ENCODE peak calls at places on chromosomes 13 and 19, in seven cellular contexts. A is lower lobe of right lung, K is body of pancreas, P is left ventricle myocardium inferior, Z is heart left ventricle, D is A549, M is cardiac muscle cell. N is an unnamed sample.

GRCh38 chr13:56736966-56737365 is 403.8 kb upstream of the PRR20A start:
- DNase-seq in A (no peak), D (no peak), M (no peak), K (no peak), P (no peak), Z (no peak), N (no peak)

GRCh38 chr19:23764781-23765180 is 6.1 kb upstream of the ZNF681 start:
- DNase-seq in D (no peak), M (no peak), P (no peak), A (no peak), Z (no peak), K (no peak), N (no peak)

GRCh38 chr13:50428183-50428877 is 413.1 kb downstream of the KCNRG start:
- DNase-seq in Z (no peak), M (no peak), P (no peak), K (no peak), A (no peak), D (no peak), N (no peak)

GRCh38 chr19:49574206-49574755 is 6.1 kb downstream of the NOSIP start:
- DNase-seq in D (no peak), P (no peak), M (no peak), A (no peak), Z (no peak), K (no peak), N (no peak)

GRCh38 chr19:7417671-7418324 is 69.1 kb downstream of the ARHGEF18 start:
- DNase-seq in M (no peak), A (no peak), P (no peak), K (no peak), D (no peak), Z (no peak), N (no peak)

GRCh38 chr19:48868196-48868886 is at the start of gene PLEKHA4:
- DNase-seq in Z (peak; percentile 81), A (peak; percentile 58), M (peak; percentile 71), K (peak; percentile 39), P (peak; percentile 86), D (no peak), N (no peak)

GRCh38 chr13:45068036-45069001 is 52.0 kb upstream of the GTF2F2 start:
- DNase-seq in K (no peak), M (no peak), D (no peak), P (no peak), A (no peak), Z (no peak), N (no peak)

GRCh38 chr13:113750554-113751399 is 8.2 kb upstream of the TMEM255B start:
- DNase-seq in A (no peak), M (no peak), Z (no peak), P (no peak), K (no peak), D (no peak), N (no peak)

GRCh38 chr13:21399741-21400140 is 59.4 kb downstream of the ZDHHC20 start:
- DNase-seq in K (no peak), P (no peak), A (no peak), M (peak; percentile 22), Z (no peak), D (no peak), N (no peak)

GRCh38 chr13:113411216-113412023 is 41.9 kb downstream of the ADPRHL1 start:
- DNase-seq in K (no peak), A (peak; percentile 37), Z (peak; percentile 67), M (peak; percentile 74), P (peak; percentile 79), D (peak; percentile 49), N (peak; percentile 71)

GRCh38 chr19:860481-861098 is 1.1 kb downstream of the CFD start:
- DNase-seq in D (peak; percentile 75), M (peak; percentile 76), A (peak; percentile 85), P (peak; percentile 76), K (peak; percentile 54), Z (no peak), N (no peak)
- H3K4me1 ChIP-seq in D (peaks cover 19% of the 10 kb centered on the region), M (no peaks in the 10 kb centered on the region), A (peaks cover 22% of the 10 kb centered on the region), P (peaks cover 32% of the 10 kb centered on the region), K (peaks cover 27% of the 10 kb centered on the region), Z (peaks cover 30% of the 10 kb centered on the region), N (peaks cover 11% of the 10 kb centered on the region)

GRCh38 chr13:47168086-47168485 is 271.2 kb upstream of the HTR2A start:
- DNase-seq in K (no peak), P (no peak), Z (no peak), A (no peak), M (peak; percentile 57), D (no peak), N (no peak)
- H3K4me3 ChIP-seq in K (no peak overlapping the region), P (no peak overlapping the region), Z (no peak overlapping the region), A (no peak overlapping the region), M (no peak overlapping the region), D (no peak overlapping the region), N (no peak overlapping the region)

DNA sequence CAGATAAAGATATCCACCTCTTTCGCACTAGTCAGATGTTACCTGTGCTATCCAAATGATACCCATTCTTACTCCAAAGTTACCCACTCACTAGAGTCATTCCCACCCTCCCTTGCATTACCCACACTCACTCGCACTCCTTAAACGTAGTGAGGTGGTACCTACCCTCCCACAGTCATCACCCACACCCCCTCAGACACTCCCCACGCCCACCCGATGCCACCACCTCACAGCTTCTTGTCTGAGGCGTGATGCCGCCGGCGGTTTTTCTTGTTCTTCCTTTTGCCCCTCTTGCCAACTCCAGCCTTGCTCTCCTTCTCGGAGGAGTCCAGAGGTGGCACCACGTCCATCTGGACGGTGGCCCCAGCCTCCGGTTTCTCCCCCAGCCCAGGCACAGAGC is 1.2 kb downstream of the PNMA8C start:
- DNase-seq in K (no peak), Z (no peak), M (no peak), D (no peak), A (peak; percentile 27), P (no peak), N (no peak)
- H3K27ac ChIP-seq in K (no peak overlapping the region), Z (no peak overlapping the region), M (no peak overlapping the region), D (no peak overlapping the region), A (no peak overlapping the region), P (no peak overlapping the region), N (peak overlapping the region; percentile 76)

DNA sequence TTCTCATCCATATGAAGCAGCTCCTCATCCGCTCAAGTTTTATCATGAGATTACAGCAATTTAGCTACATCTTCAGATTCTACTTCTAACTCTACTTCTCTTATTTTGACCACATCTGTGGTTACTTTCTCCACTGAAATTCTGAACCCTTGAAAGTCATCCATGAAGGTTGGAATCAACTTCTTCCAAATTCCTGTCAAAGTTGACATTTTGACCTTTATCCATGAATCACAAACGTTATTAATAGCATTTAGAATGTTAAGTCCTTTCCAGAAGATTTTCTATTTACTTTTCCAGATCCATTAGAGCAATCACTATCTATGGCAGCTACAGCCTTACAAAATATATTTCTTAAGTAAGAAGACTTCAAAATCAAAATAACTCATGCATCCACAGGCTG is 421.7 kb upstream of the GPC6 start:
- DNase-seq in K (no peak), Z (no peak), D (no peak), P (no peak), A (no peak), M (no peak), N (no peak)
- H3K4me1 ChIP-seq in K (peaks cover 8% of the 10 kb centered on the region), Z (no peaks in the 10 kb centered on the region), D (no peaks in the 10 kb centered on the region), P (peaks cover 7% of the 10 kb centered on the region), A (peaks cover 6% of the 10 kb centered on the region), M (no peaks in the 10 kb centered on the region), N (peaks cover 53% of the 10 kb centered on the region)

DNA sequence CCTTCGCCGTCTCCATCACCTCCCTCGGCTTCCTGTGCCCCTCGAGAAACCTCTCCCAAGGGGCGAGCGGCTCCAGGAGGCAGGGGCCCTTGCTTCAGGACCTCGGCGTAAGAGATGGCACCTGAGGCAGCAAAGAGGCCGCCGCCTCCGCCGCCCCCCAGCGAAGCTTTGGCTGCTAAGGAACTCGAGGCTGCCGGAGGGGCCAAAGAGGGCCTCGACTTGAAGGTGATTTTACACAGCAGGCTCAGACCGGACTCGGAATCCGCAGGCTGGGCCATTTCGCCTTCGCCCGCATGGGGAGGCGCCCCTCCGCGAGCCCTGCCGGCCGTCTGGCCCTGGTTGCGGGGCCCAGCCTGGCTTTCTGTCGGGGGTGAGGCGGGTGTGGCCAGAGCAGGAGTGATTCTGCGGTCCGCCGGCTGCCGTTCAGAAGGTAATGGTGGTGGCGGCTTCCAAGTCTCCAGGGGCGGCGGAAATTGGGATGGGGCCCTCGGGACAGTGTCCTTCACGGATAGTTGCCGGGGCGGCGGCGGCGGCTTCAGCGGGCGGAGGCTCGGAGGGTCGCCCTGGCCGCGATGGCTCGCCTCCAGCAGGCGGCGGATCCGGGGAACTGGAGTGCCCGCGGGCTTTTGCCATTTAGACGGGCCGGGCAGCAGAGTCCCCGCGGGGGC is 1.4 kb downstream of the GGN start:
- DNase-seq in K (no peak), P (no peak), M (no peak), D (no peak), A (no peak), Z (no peak), N (no peak)
- H3K4me3 ChIP-seq in K (no peak overlapping the region), P (peak overlapping the region; percentile 66), M (no peak overlapping the region), D (no peak overlapping the region), A (peak overlapping the region; percentile 62), Z (no peak overlapping the region), N (peak overlapping the region; percentile 85)

DNA sequence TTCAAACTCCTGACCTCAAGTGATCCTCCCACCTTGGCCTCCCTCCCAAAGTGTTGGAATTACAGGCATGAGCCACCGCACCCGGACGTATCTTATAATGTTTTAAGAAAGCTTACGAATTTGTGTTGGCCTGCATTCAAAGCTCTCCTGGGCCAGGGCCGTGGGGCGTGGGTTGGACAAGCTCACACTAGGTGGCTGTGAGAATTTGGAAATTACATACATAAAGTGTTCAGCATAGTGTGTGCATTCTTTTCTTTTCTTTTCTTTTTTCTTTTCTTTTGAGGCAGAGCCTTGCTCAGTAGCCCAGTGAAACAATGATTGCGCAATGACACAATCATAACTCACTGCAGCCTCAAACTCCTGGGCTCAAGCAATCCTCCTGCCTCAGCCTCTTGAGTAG is 2.6 kb downstream of the ZSWIM4 start:
- DNase-seq in M (peak; percentile 93), A (peak; percentile 62), Z (no peak), P (no peak), K (no peak), D (no peak), N (peak; percentile 58)
- H3K27ac ChIP-seq in M (no peak overlapping the region), A (no peak overlapping the region), Z (no peak overlapping the region), P (peak overlapping the region; percentile 95), K (peak overlapping the region; percentile 95), D (peak overlapping the region; percentile 96), N (peak overlapping the region; percentile 100)

DNA sequence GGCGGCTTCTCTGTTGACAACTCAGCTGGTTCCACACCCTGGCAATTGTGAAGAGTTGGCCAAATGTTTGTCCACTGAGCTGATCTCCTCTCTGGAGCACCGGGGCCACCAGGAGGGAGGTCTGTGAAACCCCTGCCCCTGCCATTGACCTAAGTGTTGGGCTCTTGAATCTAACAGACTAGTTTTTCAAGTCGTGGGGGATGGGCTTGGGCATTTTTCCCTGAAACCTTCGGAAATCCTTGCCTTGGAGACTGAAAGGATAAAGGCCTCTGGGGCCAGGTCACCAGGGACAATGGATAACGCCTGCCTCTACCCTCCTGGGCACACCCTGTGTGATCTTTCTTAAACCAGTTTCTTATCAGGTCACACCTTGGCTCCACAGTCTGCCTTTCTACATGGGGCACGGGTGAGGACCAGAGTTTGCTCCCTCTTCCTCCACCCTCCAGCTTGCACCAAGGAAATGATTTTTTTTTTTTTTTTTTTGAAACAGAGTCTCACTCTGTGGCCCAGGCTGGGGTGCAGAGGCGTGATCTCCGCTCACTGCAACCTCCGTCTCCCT is 930 bp downstream of the GEMIN7 start:
- DNase-seq in A (no peak), K (no peak), Z (no peak), P (no peak), D (no peak), M (no peak), N (no peak)
- H3K4me1 ChIP-seq in A (peaks cover 41% of the 10 kb centered on the region), K (peaks cover 38% of the 10 kb centered on the region), Z (peaks cover 45% of the 10 kb centered on the region), P (peaks cover 47% of the 10 kb centered on the region), D (peaks cover 26% of the 10 kb centered on the region), M (peaks cover 16% of the 10 kb centered on the region), N (peaks cover 33% of the 10 kb centered on the region)